ENCODE peak calls at places on chromosomes 2 and 18, in eight cellular contexts. One of them, this sample, is unnamed.

GRCh38 chr2:98777076-98777475 is 46.1 kb upstream of the MGAT4A start:
- DNase-seq in mesothelial cell of epicardium: no peak
- DNase-seq in AG04450: no peak
- DNase-seq in AG10803: no peak
- DNase-seq in heart left ventricle: no peak
- DNase-seq in GM10248: no peak
- DNase-seq in lower lobe of right lung: no peak
- DNase-seq in left ventricle myocardium inferior: no peak
- DNase-seq in this sample: no peak

GRCh38 chr2:132448331-132448730 is 31.7 kb downstream of the GPR39 start:
- DNase-seq in mesothelial cell of epicardium: no peak
- DNase-seq in AG04450: no peak
- DNase-seq in AG10803: no peak
- DNase-seq in heart left ventricle: no peak
- DNase-seq in GM10248: no peak
- DNase-seq in lower lobe of right lung: no peak
- DNase-seq in left ventricle myocardium inferior: peak
- DNase-seq in this sample: no peak

GRCh38 chr2:7012141-7012809 is 95.1 kb downstream of the RNF144A start:
- DNase-seq in mesothelial cell of epicardium: no peak
- DNase-seq in AG04450: no peak
- DNase-seq in AG10803: peak
- DNase-seq in heart left ventricle: no peak
- DNase-seq in GM10248: no peak
- DNase-seq in lower lobe of right lung: no peak
- DNase-seq in left ventricle myocardium inferior: no peak
- DNase-seq in this sample: no peak

GRCh38 chr2:219650426-219651248 is 23.2 kb downstream of the SLC4A3 start:
- DNase-seq in mesothelial cell of epicardium: no peak
- DNase-seq in AG04450: no peak
- DNase-seq in AG10803: no peak
- DNase-seq in heart left ventricle: no peak
- DNase-seq in GM10248: no peak
- DNase-seq in lower lobe of right lung: no peak
- DNase-seq in left ventricle myocardium inferior: no peak
- DNase-seq in this sample: no peak

GRCh38 chr18:74604774-74605173 is 7.1 kb downstream of the ZNF407 start:
- DNase-seq in mesothelial cell of epicardium: no peak
- DNase-seq in AG04450: no peak
- DNase-seq in AG10803: peak
- DNase-seq in heart left ventricle: no peak
- DNase-seq in GM10248: no peak
- DNase-seq in lower lobe of right lung: no peak
- DNase-seq in left ventricle myocardium inferior: no peak
- DNase-seq in this sample: no peak

GRCh38 chr2:95389256-95390119 is 13.0 kb upstream of the FAHD2A start:
- DNase-seq in mesothelial cell of epicardium: peak
- DNase-seq in AG04450: peak
- DNase-seq in AG10803: peak
- DNase-seq in heart left ventricle: peak
- DNase-seq in GM10248: peak
- DNase-seq in lower lobe of right lung: no peak
- DNase-seq in left ventricle myocardium inferior: peak
- DNase-seq in this sample: no peak

GRCh38 chr2:44005831-44006230 is 10.0 kb upstream of the LRPPRC start:
- DNase-seq in mesothelial cell of epicardium: no peak
- DNase-seq in AG04450: no peak
- DNase-seq in AG10803: peak
- DNase-seq in heart left ventricle: no peak
- DNase-seq in GM10248: no peak
- DNase-seq in lower lobe of right lung: no peak
- DNase-seq in left ventricle myocardium inferior: no peak
- DNase-seq in this sample: no peak

GRCh38 chr2:53515435-53516332 is 251.9 kb upstream of the CHAC2 start:
- DNase-seq in mesothelial cell of epicardium: no peak
- DNase-seq in AG04450: no peak
- DNase-seq in AG10803: no peak
- DNase-seq in heart left ventricle: no peak
- DNase-seq in GM10248: no peak
- DNase-seq in lower lobe of right lung: no peak
- DNase-seq in left ventricle myocardium inferior: no peak
- DNase-seq in this sample: no peak

GRCh38 chr2:24907106-24907505 is 12.9 kb downstream of the ADCY3 start:
- DNase-seq in mesothelial cell of epicardium: no peak
- DNase-seq in AG04450: no peak
- DNase-seq in AG10803: peak
- DNase-seq in heart left ventricle: peak
- DNase-seq in GM10248: no peak
- DNase-seq in lower lobe of right lung: no peak
- DNase-seq in left ventricle myocardium inferior: no peak
- DNase-seq in this sample: no peak

GRCh38 chr2:34419856-34420255 is 820.8 kb upstream of the FAM98A start:
- DNase-seq in mesothelial cell of epicardium: no peak
- DNase-seq in AG04450: no peak
- DNase-seq in AG10803: peak
- DNase-seq in heart left ventricle: no peak
- DNase-seq in GM10248: no peak
- DNase-seq in lower lobe of right lung: no peak
- DNase-seq in left ventricle myocardium inferior: no peak
- DNase-seq in this sample: no peak

GRCh38 chr2:174563530-174564282 is 33.9 kb downstream of the WIPF1 start:
- DNase-seq in mesothelial cell of epicardium: no peak
- DNase-seq in AG04450: no peak
- DNase-seq in AG10803: no peak
- DNase-seq in heart left ventricle: no peak
- DNase-seq in GM10248: no peak
- DNase-seq in lower lobe of right lung: no peak
- DNase-seq in left ventricle myocardium inferior: no peak
- DNase-seq in this sample: no peak

GRCh38 chr2:101754613-101755012 is 57.1 kb downstream of the MAP4K4 start:
- DNase-seq in mesothelial cell of epicardium: no peak
- DNase-seq in AG04450: no peak
- DNase-seq in AG10803: peak
- DNase-seq in heart left ventricle: no peak
- DNase-seq in GM10248: no peak
- DNase-seq in lower lobe of right lung: no peak
- DNase-seq in left ventricle myocardium inferior: no peak
- DNase-seq in this sample: no peak

GRCh38 chr18:7633171-7633570 is 66.1 kb downstream of the PTPRM start:
- DNase-seq in mesothelial cell of epicardium: no peak
- DNase-seq in AG04450: no peak
- DNase-seq in AG10803: peak
- DNase-seq in heart left ventricle: no peak
- DNase-seq in GM10248: no peak
- DNase-seq in lower lobe of right lung: no peak
- DNase-seq in left ventricle myocardium inferior: no peak
- DNase-seq in this sample: no peak

GRCh38 chr2:8552264-8552913 is 129.5 kb upstream of the ID2 start:
- DNase-seq in mesothelial cell of epicardium: no peak
- DNase-seq in AG04450: no peak
- DNase-seq in AG10803: no peak
- DNase-seq in heart left ventricle: no peak
- DNase-seq in GM10248: peak
- DNase-seq in lower lobe of right lung: no peak
- DNase-seq in left ventricle myocardium inferior: peak
- DNase-seq in this sample: peak

GRCh38 chr2:121363632-121364420 is 78.8 kb upstream of the TFCP2L1 start:
- DNase-seq in mesothelial cell of epicardium: no peak
- DNase-seq in AG04450: no peak
- DNase-seq in AG10803: peak
- DNase-seq in heart left ventricle: no peak
- DNase-seq in GM10248: no peak
- DNase-seq in lower lobe of right lung: no peak
- DNase-seq in left ventricle myocardium inferior: no peak
- DNase-seq in this sample: no peak

GRCh38 chr2:175750195-175750594 is 251.9 kb downstream of the LNPK start:
- DNase-seq in mesothelial cell of epicardium: no peak
- DNase-seq in AG04450: no peak
- DNase-seq in AG10803: no peak
- DNase-seq in heart left ventricle: no peak
- DNase-seq in GM10248: no peak
- DNase-seq in lower lobe of right lung: no peak
- DNase-seq in left ventricle myocardium inferior: no peak
- DNase-seq in this sample: no peak

GRCh38 chr2:144162652-144163051 is 357.3 kb downstream of the ZEB2 start:
- DNase-seq in mesothelial cell of epicardium: no peak
- DNase-seq in AG04450: no peak
- DNase-seq in AG10803: no peak
- DNase-seq in heart left ventricle: no peak
- DNase-seq in GM10248: peak
- DNase-seq in lower lobe of right lung: no peak
- DNase-seq in left ventricle myocardium inferior: no peak
- DNase-seq in this sample: no peak

GRCh38 chr2:35973737-35974132 is 381.8 kb upstream of the CRIM1 start:
- DNase-seq in mesothelial cell of epicardium: no peak
- DNase-seq in AG04450: no peak
- DNase-seq in AG10803: no peak
- DNase-seq in heart left ventricle: no peak
- DNase-seq in GM10248: no peak
- DNase-seq in lower lobe of right lung: no peak
- DNase-seq in left ventricle myocardium inferior: peak
- DNase-seq in this sample: no peak

GRCh38 chr2:67295851-67296250 is 101.3 kb upstream of the ETAA1 start:
- DNase-seq in mesothelial cell of epicardium: no peak
- DNase-seq in AG04450: no peak
- DNase-seq in AG10803: no peak
- DNase-seq in heart left ventricle: no peak
- DNase-seq in GM10248: no peak
- DNase-seq in lower lobe of right lung: no peak
- DNase-seq in left ventricle myocardium inferior: no peak
- DNase-seq in this sample: no peak

GRCh38 chr2:68766378-68766845 is 31.8 kb downstream of the ARHGAP25 start:
- DNase-seq in mesothelial cell of epicardium: no peak
- DNase-seq in AG04450: no peak
- DNase-seq in AG10803: peak
- DNase-seq in heart left ventricle: no peak
- DNase-seq in GM10248: no peak
- DNase-seq in lower lobe of right lung: peak
- DNase-seq in left ventricle myocardium inferior: peak
- DNase-seq in this sample: no peak

GRCh38 chr2:71861186-71862160 is 286.2 kb downstream of the CYP26B1 start:
- DNase-seq in mesothelial cell of epicardium: no peak
- DNase-seq in AG04450: no peak
- DNase-seq in AG10803: no peak
- DNase-seq in heart left ventricle: no peak
- DNase-seq in GM10248: no peak
- DNase-seq in lower lobe of right lung: no peak
- DNase-seq in left ventricle myocardium inferior: no peak
- DNase-seq in this sample: no peak

DNA sequence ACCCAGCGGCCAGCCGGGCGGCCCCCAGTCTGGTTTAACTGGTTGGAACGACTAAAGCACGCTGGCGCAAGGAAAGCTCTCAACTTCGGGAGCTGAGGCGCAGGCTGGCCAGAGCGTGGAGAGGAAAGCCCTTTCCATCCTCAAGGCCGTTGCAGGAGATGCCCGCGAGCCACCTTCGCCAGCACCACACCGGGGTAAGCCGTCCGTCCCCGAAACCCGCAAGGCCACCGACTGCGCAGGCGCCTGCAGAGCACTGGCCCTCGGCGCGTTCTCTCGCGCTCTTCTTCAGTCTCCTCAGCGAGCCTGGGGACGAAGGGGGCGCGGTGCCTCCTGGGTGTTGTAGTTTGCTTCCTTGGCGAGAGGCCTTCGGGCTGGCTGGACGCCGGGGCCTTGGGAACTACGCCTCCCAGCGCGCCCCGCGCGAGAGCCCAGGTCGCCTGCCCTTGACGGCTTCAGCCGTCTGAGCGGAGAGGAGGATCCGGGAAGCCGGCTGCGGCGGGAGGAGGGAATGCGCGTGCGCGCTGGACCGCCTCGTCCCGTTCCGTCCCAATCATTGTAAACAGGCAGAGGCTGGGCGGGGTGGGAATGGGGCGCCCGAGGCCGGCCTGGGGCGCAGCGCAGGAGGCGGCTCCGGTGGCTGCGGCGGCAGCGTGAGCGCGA is at the start of gene RALBP1:
- DNase-seq in mesothelial cell of epicardium: peak
- DNase-seq in AG04450: peak
- DNase-seq in AG10803: peak
- DNase-seq in heart left ventricle: peak
- DNase-seq in GM10248: peak
- DNase-seq in lower lobe of right lung: peak
- DNase-seq in left ventricle myocardium inferior: peak
- DNase-seq in this sample: peak
- TF ChIP-seq CTCF in mesothelial cell of epicardium: no peak
- TF ChIP-seq CTCF in AG04450: peak
- TF ChIP-seq CTCF in AG10803: peak
- TF ChIP-seq CTCF in heart left ventricle: peak
- TF ChIP-seq CTCF in GM10248: peak
- TF ChIP-seq CTCF in lower lobe of right lung: peak
- TF ChIP-seq CTCF in left ventricle myocardium inferior: no peak
- TF ChIP-seq CTCF in this sample: no peak

DNA sequence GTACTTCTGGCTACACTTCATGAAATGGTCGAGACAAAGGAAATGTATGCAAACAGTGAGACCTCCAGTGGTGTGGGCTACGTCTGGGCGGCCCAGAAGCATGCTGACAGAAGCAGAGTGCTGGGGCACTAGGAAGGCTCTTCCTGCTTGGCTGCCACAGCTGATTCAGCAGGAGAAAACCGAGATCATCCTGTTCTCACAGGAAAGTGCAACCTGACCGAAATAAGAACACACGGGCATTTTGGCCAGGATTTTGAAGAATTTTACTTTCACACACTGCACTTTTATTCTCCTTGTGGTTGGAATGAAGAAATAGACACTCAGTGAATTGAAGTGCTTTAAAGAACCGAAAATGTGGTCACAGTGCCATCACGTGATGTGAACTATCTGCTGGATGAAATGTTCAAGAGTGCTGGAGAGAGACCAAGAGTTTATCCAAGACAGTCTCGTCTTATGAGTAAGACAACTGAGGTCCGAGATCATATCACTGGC is 149.5 kb downstream of the CCBE1 start:
- DNase-seq in mesothelial cell of epicardium: no peak
- DNase-seq in AG04450: peak
- DNase-seq in AG10803: peak
- DNase-seq in heart left ventricle: no peak
- DNase-seq in GM10248: no peak
- DNase-seq in lower lobe of right lung: no peak
- DNase-seq in left ventricle myocardium inferior: no peak
- DNase-seq in this sample: no peak
- TF ChIP-seq CTCF in mesothelial cell of epicardium: no peak
- TF ChIP-seq CTCF in AG04450: peak
- TF ChIP-seq CTCF in AG10803: peak
- TF ChIP-seq CTCF in heart left ventricle: no peak
- TF ChIP-seq CTCF in GM10248: no peak
- TF ChIP-seq CTCF in lower lobe of right lung: no peak
- TF ChIP-seq CTCF in left ventricle myocardium inferior: no peak
- TF ChIP-seq CTCF in this sample: no peak

GRCh38 chr18:58324824-58325520 is 280.9 kb downstream of the NEDD4L start:
- DNase-seq in mesothelial cell of epicardium: no peak
- DNase-seq in AG04450: no peak
- DNase-seq in AG10803: no peak
- DNase-seq in heart left ventricle: no peak
- DNase-seq in GM10248: no peak
- DNase-seq in lower lobe of right lung: no peak
- DNase-seq in left ventricle myocardium inferior: no peak
- DNase-seq in this sample: no peak
- TF ChIP-seq CTCF in mesothelial cell of epicardium: no peak
- TF ChIP-seq CTCF in AG04450: no peak
- TF ChIP-seq CTCF in AG10803: no peak
- TF ChIP-seq CTCF in heart left ventricle: no peak
- TF ChIP-seq CTCF in GM10248: no peak
- TF ChIP-seq CTCF in lower lobe of right lung: no peak
- TF ChIP-seq CTCF in left ventricle myocardium inferior: no peak
- TF ChIP-seq CTCF in this sample: no peak

GRCh38 chr2:52456759-52457377 is 1310.7 kb upstream of the CHAC2 start:
- DNase-seq in mesothelial cell of epicardium: no peak
- DNase-seq in AG04450: no peak
- DNase-seq in AG10803: no peak
- DNase-seq in heart left ventricle: no peak
- DNase-seq in GM10248: no peak
- DNase-seq in lower lobe of right lung: no peak
- DNase-seq in left ventricle myocardium inferior: no peak
- DNase-seq in this sample: no peak
- TF ChIP-seq CTCF in mesothelial cell of epicardium: no peak
- TF ChIP-seq CTCF in AG04450: no peak
- TF ChIP-seq CTCF in AG10803: no peak
- TF ChIP-seq CTCF in heart left ventricle: no peak
- TF ChIP-seq CTCF in GM10248: no peak
- TF ChIP-seq CTCF in lower lobe of right lung: no peak
- TF ChIP-seq CTCF in left ventricle myocardium inferior: no peak
- TF ChIP-seq CTCF in this sample: no peak